ENCODE peak calls at places on chromosomes 3 and 15, in six cellular contexts. O, N, Q, V, C and P are unnamed samples.

GRCh38 chr15:98123834-98124233 is 163.3 kb downstream of the ARRDC4 start:
- DNase-seq in O (peak), Q (peak), C (no peak), V (no peak), N (no peak), P (no peak)

GRCh38 chr3:188693435-188693834 is 478.3 kb upstream of the TPRG1 start:
- DNase-seq in O (no peak), V (no peak), C (no peak), N (no peak), Q (no peak), P (no peak)

GRCh38 chr15:79412429-79412828 is 19.7 kb upstream of the MINAR1 start:
- DNase-seq in N (no peak), V (no peak), C (no peak), Q (no peak), O (no peak), P (no peak)

GRCh38 chr3:15796771-15797599 is 794 bp downstream of the ANKRD28 start:
- DNase-seq in C (no peak), V (peak), Q (no peak), O (peak), N (no peak), P (peak)

GRCh38 chr15:68305420-68305871 is 27.9 kb downstream of the FEM1B start:
- DNase-seq in O (peak), N (peak), V (no peak), Q (no peak), C (no peak), P (no peak)

GRCh38 chr3:12707425-12707824 is 43.5 kb upstream of the RAF1 start:
- DNase-seq in C (no peak), N (no peak), O (no peak), V (no peak), Q (peak), P (peak)

GRCh38 chr3:156513619-156514018 is 41.3 kb downstream of the SSR3 start:
- DNase-seq in V (no peak), N (no peak), C (no peak), Q (no peak), O (no peak), P (no peak)

GRCh38 chr15:73153447-73153846 is 101.2 kb downstream of the NEO1 start:
- DNase-seq in V (no peak), O (no peak), Q (no peak), C (no peak), N (no peak), P (no peak)

GRCh38 chr3:187954486-187955075 is 199.4 kb upstream of the LPP start:
- DNase-seq in Q (peak), C (no peak), V (no peak), N (no peak), O (no peak), P (peak)

GRCh38 chr3:125116311-125117069 is 60.7 kb upstream of the HEG1 start:
- DNase-seq in O (peak), N (no peak), Q (peak), C (no peak), V (no peak), P (peak)

GRCh38 chr3:106345353-106346027 is 476.7 kb upstream of the CBLB start:
- DNase-seq in Q (peak), V (no peak), C (no peak), N (no peak), O (peak), P (peak)

GRCh38 chr3:100334340-100335136 is at the start of gene NIT2:
- DNase-seq in C (peak), N (peak), Q (peak), V (peak), O (peak), P (peak)
- H4K8ac ChIP-seq in C (peak), N (no peak), Q (peak), V (peak), O (no peak), P (peak)

GRCh38 chr3:55161256-55161655 is 233.4 kb upstream of the LRTM1 start:
- DNase-seq in Q (no peak), C (no peak), V (no peak), O (no peak), N (no peak), P (peak)
- H4K8ac ChIP-seq in Q (no peak), C (no peak), V (no peak), O (no peak), N (no peak), P (peak)

GRCh38 chr15:66720206-66721010 is 18.4 kb downstream of the SMAD6 start:
- DNase-seq in C (no peak), V (no peak), N (no peak), Q (peak), O (no peak), P (peak)
- H4K8ac ChIP-seq in C (no peak), V (no peak), N (no peak), Q (no peak), O (no peak), P (no peak)

GRCh38 chr3:150370129-150370602 is 37.9 kb upstream of the TSC22D2 start:
- DNase-seq in C (peak), O (peak), Q (peak), V (peak), N (peak), P (peak)
- H4K8ac ChIP-seq in C (no peak), O (no peak), Q (peak), V (no peak), N (no peak), P (peak)

GRCh38 chr3:101724329-101725191 is at the start of gene CEP97:
- DNase-seq in C (peak), Q (peak), V (peak), O (peak), N (peak), P (peak)

GRCh38 chr3:101722394-101723173 is 1.8 kb upstream of the CEP97 start:
- DNase-seq in C (no peak), V (no peak), O (no peak), Q (no peak), N (no peak), P (no peak)

GRCh38 chr3:101725890-101726275 is 1.5 kb downstream of the CEP97 start:
- DNase-seq in N (no peak), V (no peak), Q (no peak), C (no peak), O (no peak), P (no peak)

GRCh38 chr3:101721650-101721917 is 2.8 kb upstream of the CEP97 start:
- DNase-seq in Q (no peak), V (no peak), O (no peak), C (no peak), N (no peak), P (no peak)

DNA sequence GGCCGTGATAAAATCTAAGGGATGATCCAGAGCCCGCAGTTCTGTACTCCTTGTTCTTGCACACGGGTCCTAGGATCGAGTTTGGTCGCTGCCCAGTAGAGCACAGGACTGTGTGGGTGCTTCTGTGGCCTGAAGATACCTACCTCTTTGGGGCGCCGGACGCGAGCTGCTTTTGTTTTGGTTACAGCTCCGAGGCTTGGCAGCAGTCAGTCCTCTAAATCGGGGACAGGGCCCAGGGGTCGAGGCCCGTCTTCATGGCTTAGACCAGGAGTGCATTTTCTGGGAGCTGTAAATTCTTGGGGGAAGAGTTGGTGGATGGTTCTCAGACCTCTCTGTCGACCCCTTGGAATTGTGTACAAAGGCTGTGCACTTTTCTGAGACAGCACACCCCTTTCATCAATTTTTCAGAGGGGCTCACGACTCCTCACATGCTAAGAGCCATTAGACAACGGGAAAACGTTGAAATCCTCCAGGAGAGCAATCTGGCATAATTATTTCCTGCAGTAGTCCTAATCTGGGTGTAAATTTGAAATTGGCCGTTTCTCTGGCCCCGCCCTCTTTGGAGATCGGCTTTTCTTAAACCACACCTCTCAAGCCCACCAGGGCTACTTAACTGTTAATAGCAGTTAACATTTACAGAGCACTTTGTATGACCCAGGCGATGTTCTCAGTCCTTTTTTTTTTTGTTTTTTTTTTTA is 927 bp downstream of the CEP97 start:
- DNase-seq in V (peak), C (no peak), Q (no peak), N (peak), O (peak), P (peak)
- H4K8ac ChIP-seq in V (no peak), C (peak), Q (peak), N (no peak), O (no peak), P (peak)

GRCh38 chr3:25448750-25449684 is 21.0 kb downstream of the RARB start:
- DNase-seq in Q (no peak), N (peak), O (peak), C (no peak), V (no peak), P (peak)
- H4K8ac ChIP-seq in Q (peak), N (no peak), O (no peak), C (no peak), V (no peak), P (no peak)

GRCh38 chr15:80550219-80550909 is 144.7 kb upstream of the ABHD17C start:
- DNase-seq in V (no peak), Q (peak), O (no peak), N (no peak), C (no peak), P (peak)
- H4K8ac ChIP-seq in V (no peak), Q (no peak), O (no peak), N (no peak), C (no peak), P (peak)

GRCh38 chr3:4856564-4856963 is 122.7 kb upstream of the BHLHE40 start:
- DNase-seq in Q (no peak), N (no peak), V (no peak), O (no peak), C (no peak), P (no peak)

GRCh38 chr3:4856136-4856535 is 123.1 kb upstream of the BHLHE40 start:
- DNase-seq in O (no peak), N (no peak), C (no peak), Q (no peak), V (no peak), P (no peak)

GRCh38 chr3:4855676-4856075 is 123.6 kb upstream of the BHLHE40 start:
- DNase-seq in O (no peak), V (no peak), C (no peak), N (no peak), Q (no peak), P (no peak)

GRCh38 chr3:4852780-4853748 is 126.2 kb upstream of the BHLHE40 start:
- DNase-seq in V (no peak), Q (peak), O (peak), C (no peak), N (no peak), P (no peak)

DNA sequence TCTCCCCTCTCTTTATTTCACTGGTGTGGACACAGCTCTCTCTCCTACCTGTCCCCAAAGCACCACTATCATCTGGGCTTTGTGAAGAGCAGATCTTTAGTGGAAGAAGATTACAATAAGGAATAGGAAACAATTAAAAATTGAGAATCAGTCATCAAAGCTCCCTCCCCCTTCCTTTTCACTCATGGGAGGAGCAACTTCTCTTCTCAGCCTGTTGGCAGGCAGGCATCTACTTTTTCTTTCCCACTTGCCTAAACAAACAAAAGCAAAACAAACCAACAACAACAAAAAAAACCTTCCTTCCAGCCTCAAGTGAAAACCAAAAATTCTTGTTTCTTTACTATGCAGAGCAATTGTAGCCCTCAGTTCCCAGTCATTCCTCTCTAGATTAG is 125.5 kb upstream of the BHLHE40 start:
- DNase-seq in O (no peak), C (no peak), N (no peak), V (no peak), Q (no peak), P (no peak)
- H4K8ac ChIP-seq in O (no peak), C (no peak), N (no peak), V (no peak), Q (peak), P (no peak)

GRCh38 chr3:58063022-58063421 is 54.8 kb downstream of the FLNB start:
- DNase-seq in O (no peak), C (no peak), Q (no peak), N (no peak), V (no peak), P (no peak)
- H4K8ac ChIP-seq in O (no peak), C (no peak), Q (peak), N (no peak), V (no peak), P (peak)

GRCh38 chr15:96344706-96345559 is 14.4 kb downstream of the NR2F2 start:
- DNase-seq in C (no peak), O (no peak), N (peak), V (no peak), Q (no peak), P (no peak)

GRCh38 chr15:96346409-96346808 is 15.9 kb downstream of the NR2F2 start:
- DNase-seq in O (no peak), Q (no peak), V (no peak), N (no peak), C (no peak), P (no peak)

GRCh38 chr15:96344120-96344705 is 13.7 kb downstream of the NR2F2 start:
- DNase-seq in C (no peak), N (no peak), Q (no peak), V (no peak), O (no peak), P (no peak)

GRCh38 chr15:96347181-96348111 is 16.9 kb downstream of the NR2F2 start:
- DNase-seq in N (peak), Q (no peak), V (no peak), C (no peak), O (no peak), P (no peak)

DNA sequence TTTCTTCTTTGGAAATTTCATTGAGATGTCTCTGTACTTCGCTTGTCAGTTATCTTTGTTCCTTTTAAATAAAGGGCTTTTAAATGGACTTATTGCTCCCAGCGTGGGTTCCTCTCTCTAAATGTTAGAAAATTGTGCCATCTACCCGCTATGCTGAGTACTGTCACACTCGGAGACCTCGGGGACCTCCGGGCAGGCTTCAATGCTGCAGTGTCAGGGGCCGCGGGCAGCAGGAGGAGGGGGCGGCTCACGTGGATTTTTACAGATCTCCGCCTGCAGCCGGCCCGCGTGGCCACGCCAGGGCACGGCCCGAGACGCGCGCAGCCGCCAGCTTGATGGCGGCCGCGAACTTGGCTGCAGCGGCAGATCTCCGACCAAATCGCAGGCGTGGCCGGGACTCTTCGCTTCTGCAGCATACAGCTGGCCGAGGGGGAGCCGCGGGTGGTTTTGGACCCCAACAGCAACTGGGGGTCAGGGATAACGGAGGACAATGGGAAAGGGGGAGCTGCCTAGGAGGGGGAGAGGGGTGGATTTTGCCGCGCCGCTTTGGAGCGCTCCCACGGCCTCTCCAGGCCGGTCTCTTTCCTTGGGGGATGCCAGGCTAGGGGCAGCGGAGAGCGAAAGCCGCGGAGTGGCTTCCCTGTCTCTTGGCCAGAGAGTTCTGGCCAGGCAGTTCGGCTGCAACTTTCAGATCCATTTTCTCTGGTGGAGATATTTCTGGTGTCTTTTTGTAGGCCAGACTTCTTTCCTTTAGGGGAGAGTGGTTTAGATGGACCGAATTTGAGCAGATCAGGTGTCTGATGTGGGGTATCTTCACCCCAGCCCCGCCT is 15.3 kb downstream of the NR2F2 start:
- DNase-seq in Q (no peak), C (no peak), V (no peak), N (peak), O (peak), P (peak)
- H4K8ac ChIP-seq in Q (no peak), C (no peak), V (no peak), N (no peak), O (no peak), P (peak)